ENCODE peak calls at places on chromosomes 11 and 22, in five cellular contexts. P is A549, W is IMR-90, S is H1, I is K562. M is an unnamed sample.
A peak's percentile ranks its signal among the peaks of the same experiment; 100 is the strongest.

GRCh38 chr22:24772493-24773220 is 1.9 kb downstream of the PIWIL3 start:
- DNase-seq in I (peak; percentile 35), P (peak; percentile 71), S (peak; percentile 56), W (peak; percentile 54), M (peak; percentile 61)

GRCh38 chr11:69923641-69924307 is 104.6 kb upstream of the FGF3 start:
- DNase-seq in W (no peak), S (no peak), P (no peak), I (no peak), M (no peak)

GRCh38 chr11:120952503-120953229 is 71.2 kb upstream of the TBCEL start:
- DNase-seq in W (peak; percentile 64), I (peak; percentile 87), S (peak; percentile 97), P (peak; percentile 67), M (peak; percentile 64)

GRCh38 chr11:124799384-124800225 is 601 bp downstream of the MSANTD2 start:
- DNase-seq in I (peak; percentile 53), P (no peak), S (peak; percentile 71), W (peak; percentile 18), M (no peak)

GRCh38 chr11:2421226-2421994 is 20.9 kb downstream of the TSSC4 start:
- DNase-seq in W (no peak), I (no peak), S (no peak), P (no peak), M (no peak)

GRCh38 chr11:14362613-14363012 is 3.6 kb upstream of the RRAS2 start:
- DNase-seq in P (no peak), S (no peak), W (no peak), I (no peak), M (no peak)

GRCh38 chr22:31082606-31083376 is 1.7 kb downstream of the SMTN start:
- DNase-seq in W (peak; percentile 64), I (peak; percentile 70), S (peak; percentile 79), P (peak; percentile 76), M (peak; percentile 60)

GRCh38 chr11:84249344-84250135 is 963.4 kb upstream of the CCDC90B start:
- DNase-seq in I (no peak), S (no peak), W (no peak), P (no peak), M (no peak)

GRCh38 chr22:47063606-47064005 is 301.2 kb downstream of the TBC1D22A start:
- DNase-seq in S (no peak), I (no peak), W (no peak), P (no peak), M (no peak)

GRCh38 chr11:117979481-117980211 is 6.5 kb upstream of the IL10RA start:
- DNase-seq in P (no peak), S (peak; percentile 22), W (no peak), I (no peak), M (no peak)

GRCh38 chr11:10452211-10452767 is 2.8 kb upstream of the AMPD3 start:
- DNase-seq in S (no peak), I (no peak), W (peak; percentile 19), P (no peak), M (no peak)

GRCh38 chr22:24205438-24206189 is 24.3 kb downstream of the SUSD2 start:
- DNase-seq in I (no peak), S (no peak), W (no peak), P (no peak), M (no peak)

GRCh38 chr11:39975091-39975490 is 1484.4 kb downstream of the LRRC4C start:
- DNase-seq in P (no peak), I (no peak), W (no peak), S (no peak), M (no peak)

GRCh38 chr11:16902979-16903378 is 111.2 kb downstream of the PLEKHA7 start:
- DNase-seq in I (no peak), S (no peak), P (no peak), W (no peak), M (no peak)

GRCh38 chr11:112525270-112525669 is 264.6 kb upstream of the PLET1 start:
- DNase-seq in W (no peak), S (no peak), P (no peak), I (no peak), M (no peak)

GRCh38 chr22:25388866-25389540 is 169.6 kb downstream of the CRYBB2 start:
- DNase-seq in I (no peak), S (peak; percentile 44), W (no peak), P (no peak), M (peak; percentile 26)

GRCh38 chr22:41512421-41513194 is 31.7 kb downstream of the POLR3H start:
- DNase-seq in P (peak; percentile 66), I (peak; percentile 85), S (peak; percentile 81), W (peak; percentile 70), M (peak; percentile 29)

GRCh38 chr11:35887737-35888136 is 56.1 kb upstream of the LDLRAD3 start:
- DNase-seq in W (no peak), I (no peak), S (no peak), P (no peak), M (no peak)

GRCh38 chr11:59426361-59427067 is at the start of gene OR5A2:
- DNase-seq in I (no peak), S (peak; percentile 49), W (no peak), P (no peak), M (no peak)

GRCh38 chr11:19670030-19670761 is 42.4 kb upstream of the NAV2 start:
- DNase-seq in S (no peak), I (no peak), P (peak; percentile 30), W (peak; percentile 28), M (no peak)

GRCh38 chr11:25423436-25424184 is 908.3 kb upstream of the ANO3 start:
- DNase-seq in P (no peak), S (no peak), I (no peak), W (peak; percentile 29), M (no peak)

GRCh38 chr11:114257621-114258558 is 38.3 kb upstream of the NNMT start:
- DNase-seq in W (no peak), I (no peak), P (no peak), S (peak; percentile 60), M (peak; percentile 64)

GRCh38 chr11:15936011-15936410 is 420.3 kb downstream of the SOX6 start:
- DNase-seq in S (peak; percentile 11), P (no peak), I (no peak), W (no peak), M (no peak)

GRCh38 chr11:112025682-112026081 is 474 bp downstream of the DLAT start:
- DNase-seq in P (peak; percentile 8), S (no peak), W (peak; percentile 23), I (no peak), M (peak; percentile 4)

GRCh38 chr11:116691779-116692178 is 81.0 kb downstream of the BUD13 start:
- DNase-seq in W (peak; percentile 6), I (peak; percentile 86), P (peak; percentile 69), S (peak; percentile 95), M (peak; percentile 31)

GRCh38 chr11:123654566-123655081 is at the start of gene SCN3B:
- DNase-seq in W (peak; percentile 61), P (peak; percentile 72), I (peak; percentile 94), S (peak; percentile 91), M (peak; percentile 24)

GRCh38 chr22:18977824-18978425 is 41.8 kb upstream of the PRODH start:
- DNase-seq in W (no peak), P (no peak), S (no peak), I (no peak), M (no peak)

GRCh38 chr22:47190957-47191323 is 428.5 kb downstream of the TBC1D22A start:
- DNase-seq in I (no peak), W (no peak), P (no peak), S (no peak), M (no peak)

GRCh38 chr11:108698844-108699642 is 34.2 kb downstream of the DDX10 start:
- DNase-seq in P (no peak), W (no peak), S (no peak), I (no peak), M (no peak)

GRCh38 chr11:123630126-123630531 is 24.3 kb downstream of the SCN3B start:
- DNase-seq in P (no peak), S (no peak), I (no peak), W (no peak), M (no peak)

GRCh38 chr11:371051-371450 is 1.8 kb downstream of the B4GALNT4 start:
- DNase-seq in P (no peak), S (no peak), W (no peak), I (no peak), M (no peak)

GRCh38 chr22:21068681-21069276 is 23.0 kb downstream of the LRRC74B start:
- DNase-seq in P (no peak), I (peak; percentile 49), S (no peak), W (no peak), M (no peak)
- TF ChIP-seq MAFK in P (no peak), I (no peak), S (no peak), W (no peak), M (no peak)

GRCh38 chr11:122523841-122524531 is 131.5 kb upstream of the UBASH3B start:
- DNase-seq in S (peak; percentile 45), W (no peak), I (no peak), P (no peak), M (no peak)
- TF ChIP-seq MAFK in S (no peak), W (no peak), I (no peak), P (no peak), M (no peak)

GRCh38 chr11:91792779-91793262 is 431.8 kb upstream of the FAT3 start:
- DNase-seq in I (peak; percentile 16), P (no peak), S (no peak), W (no peak), M (no peak)

GRCh38 chr11:91794146-91794545 is 430.5 kb upstream of the FAT3 start:
- DNase-seq in S (no peak), W (no peak), I (peak; percentile 17), P (no peak), M (no peak)

GRCh38 chr11:91790346-91790745 is 434.3 kb upstream of the FAT3 start:
- DNase-seq in S (no peak), I (no peak), W (no peak), P (no peak), M (no peak)

GRCh38 chr11:91788764-91789163 is 435.9 kb upstream of the FAT3 start:
- DNase-seq in W (no peak), P (no peak), S (no peak), I (no peak), M (no peak)

GRCh38 chr11:91790873-91791468 is 433.6 kb upstream of the FAT3 start:
- DNase-seq in I (no peak), P (no peak), S (no peak), W (no peak), M (no peak)
- TF ChIP-seq MAFK in I (no peak), P (no peak), S (no peak), W (no peak), M (no peak)

GRCh38 chr22:35781898-35782297 is 64.2 kb downstream of the APOL5 start:
- DNase-seq in P (no peak), S (no peak), W (no peak), I (no peak), M (no peak)

GRCh38 chr22:35783943-35784614 is 66.4 kb downstream of the APOL5 start:
- DNase-seq in P (peak; percentile 38), I (no peak), S (no peak), W (no peak), M (no peak)

GRCh38 chr22:35785181-35785923 is 67.7 kb downstream of the APOL5 start:
- DNase-seq in P (no peak), S (no peak), I (no peak), W (no peak), M (no peak)

GRCh38 chr22:35782504-35782903 is 64.8 kb downstream of the APOL5 start:
- DNase-seq in W (no peak), P (no peak), I (no peak), S (no peak), M (no peak)

DNA sequence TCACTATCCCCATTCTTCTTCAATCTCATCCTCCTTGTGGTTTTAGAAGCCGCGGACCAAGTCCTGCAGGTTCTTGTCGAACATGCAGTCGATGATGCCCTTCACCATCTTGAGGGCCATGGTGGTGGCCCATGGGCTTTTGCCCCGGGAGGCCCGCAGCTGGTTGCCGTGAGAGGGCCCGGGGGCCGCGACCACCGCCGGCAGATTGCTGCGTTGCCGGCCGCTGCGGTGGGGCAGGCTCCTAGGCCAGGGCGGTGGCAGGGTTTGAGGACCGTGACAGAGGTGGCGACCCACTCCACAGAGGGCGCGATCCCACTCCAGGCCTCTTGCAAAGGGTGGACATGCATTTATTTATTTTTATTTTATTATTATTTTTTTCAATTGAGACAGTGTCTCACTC is 67.0 kb downstream of the APOL5 start:
- DNase-seq in I (no peak), S (no peak), P (no peak), W (no peak), M (no peak)
- TF ChIP-seq MAFK in I (no peak), S (no peak), P (no peak), W (no peak), M (no peak)